ENCODE peak calls at places on chromosomes 4 and X, in seven cellular contexts. D is lung, A is astrocyte, E is stomach, K is foreskin fibroblast, T is lower lobe of right lung, S is Panc1. V is an unnamed sample.

GRCh38 chr4:3041192-3042142 is 32.9 kb downstream of the HTT-AS start:
- DNase-seq in K (peak; percentile 81), D (peak; percentile 69), E (peak; percentile 35), A (peak; percentile 35), T (peak; percentile 79), S (no peak), V (peak; percentile 81)

GRCh38 chr4:94214703-94215360 is 7.2 kb downstream of the SMARCAD1 start:
- DNase-seq in T (no peak), K (no peak), E (no peak), A (no peak), D (no peak), S (no peak), V (no peak)

GRCh38 chr4:41361831-41362646 is 105.3 kb downstream of the UCHL1 start:
- DNase-seq in A (no peak), T (no peak), S (no peak), D (no peak), K (no peak), E (no peak), V (no peak)

GRCh38 chr4:177401658-177402273 is 40.5 kb downstream of the AGA start:
- DNase-seq in E (no peak), T (no peak), K (no peak), S (no peak), A (no peak), D (no peak), V (no peak)

GRCh38 chrX:15939737-15940136 is 85.1 kb upstream of the AP1S2 start:
- DNase-seq in E (no peak), S (no peak), T (no peak), K (no peak), A (no peak), D (no peak), V (peak; percentile 51)

GRCh38 chr4:168505996-168506395 is 9.1 kb downstream of the PALLD start:
- DNase-seq in T (no peak), K (no peak), D (no peak), A (no peak), S (no peak), E (no peak), V (no peak)

GRCh38 chr4:74631338-74631737 is 163.0 kb downstream of the BTC start:
- DNase-seq in E (no peak), K (peak; percentile 65), A (no peak), S (no peak), D (no peak), T (no peak), V (no peak)

GRCh38 chrX:27619975-27620374 is 29.8 kb downstream of the DCAF8L2 start:
- DNase-seq in S (no peak), A (no peak), D (no peak), E (no peak), K (no peak), T (no peak), V (peak; percentile 0)

GRCh38 chrX:54640103-54640428 is 110.0 kb downstream of the GNL3L start:
- DNase-seq in A (no peak), D (no peak), T (no peak), K (no peak), E (no peak), S (no peak), V (no peak)
- H3K4me3 ChIP-seq in A (peak overlapping the region; percentile 69), D (no peak overlapping the region), T (peak overlapping the region; percentile 47), K (peak overlapping the region; percentile 35), E (peak overlapping the region; percentile 41), S (peak overlapping the region; percentile 50), V (peak overlapping the region; percentile 69)

GRCh38 chr4:147772056-147772455 is 40.2 kb downstream of the ARHGAP10 start:
- DNase-seq in A (no peak), T (no peak), S (no peak), K (no peak), E (peak; percentile 58), D (no peak), V (no peak)
- TF ChIP-seq CTCF in A (no peak), T (no peak), S (no peak), K (no peak), E (no peak), D (no peak), V (no peak)

GRCh38 chr4:62366944-62367343 is 1166.8 kb downstream of the ADGRL3 start:
- DNase-seq in D (no peak), K (no peak), S (no peak), T (no peak), E (no peak), A (no peak), V (no peak)
- H3K4me3 ChIP-seq in D (no peak overlapping the region), K (no peak overlapping the region), S (no peak overlapping the region), T (no peak overlapping the region), E (no peak overlapping the region), A (no peak overlapping the region), V (no peak overlapping the region)

GRCh38 chr4:119307606-119308005 is 14.3 kb downstream of the FABP2 start:
- DNase-seq in S (no peak), D (no peak), A (no peak), T (no peak), K (no peak), E (no peak), V (no peak)
- TF ChIP-seq CTCF in S (no peak), D (no peak), A (no peak), T (no peak), K (no peak), E (no peak), V (no peak)

GRCh38 chr4:5705672-5706310 is 2.6 kb downstream of the EVC2 start:
- DNase-seq in E (no peak), K (no peak), D (no peak), S (no peak), A (no peak), T (no peak), V (peak; percentile 13)

GRCh38 chr4:5708829-5709680 is 696 bp upstream of the EVC2 start:
- DNase-seq in T (no peak), E (no peak), S (no peak), A (no peak), K (no peak), D (no peak), V (no peak)

GRCh38 chr4:5707366-5708133 is 809 bp downstream of the EVC2 start:
- DNase-seq in D (no peak), K (no peak), E (no peak), A (no peak), T (no peak), S (no peak), V (no peak)

GRCh38 chr4:5708171-5708828 is at the start of gene EVC2:
- DNase-seq in S (no peak), A (peak; percentile 39), T (peak; percentile 76), D (peak; percentile 67), K (peak; percentile 85), E (peak; percentile 60), V (no peak)

GRCh38 chr4:5706486-5707290 is 1.7 kb downstream of the EVC2 start:
- DNase-seq in D (no peak), E (no peak), T (no peak), K (no peak), S (no peak), A (no peak), V (no peak)
- H3K4me3 ChIP-seq in D (no peak overlapping the region), E (no peak overlapping the region), T (no peak overlapping the region), K (peak overlapping the region; percentile 77), S (no peak overlapping the region), A (no peak overlapping the region), V (no peak overlapping the region)

GRCh38 chr4:18075823-18076433 is 54.4 kb upstream of the LCORL start:
- DNase-seq in T (no peak), S (no peak), D (no peak), E (peak; percentile 28), A (no peak), K (peak; percentile 7), V (peak; percentile 67)
- TF ChIP-seq CTCF in T (peak; percentile 41), S (peak; percentile 43), D (no peak), E (no peak), A (no peak), K (no peak), V (peak; percentile 33)

GRCh38 chr4:37893164-37893563 is 2.3 kb downstream of the TBC1D1 start:
- DNase-seq in D (no peak), K (no peak), S (no peak), E (no peak), T (no peak), A (no peak), V (no peak)

GRCh38 chr4:37890501-37891220 is at the start of gene TBC1D1:
- DNase-seq in K (peak; percentile 44), S (no peak), A (no peak), T (peak; percentile 86), E (peak; percentile 75), D (peak; percentile 64), V (peak; percentile 69)

GRCh38 chr4:37891221-37892159 is 606 bp downstream of the TBC1D1 start:
- DNase-seq in S (no peak), D (no peak), K (peak; percentile 37), T (peak; percentile 57), A (no peak), E (peak; percentile 33), V (peak; percentile 93)

GRCh38 chr4:37895271-37895670 is 4.4 kb downstream of the TBC1D1 start:
- DNase-seq in T (no peak), S (no peak), E (no peak), K (no peak), D (no peak), A (no peak), V (no peak)

GRCh38 chr4:37892641-37893040 is 1.8 kb downstream of the TBC1D1 start:
- DNase-seq in K (no peak), S (no peak), D (no peak), A (no peak), T (peak; percentile 54), E (no peak), V (peak; percentile 75)
- H3K4me3 ChIP-seq in K (no peak overlapping the region), S (no peak overlapping the region), D (no peak overlapping the region), A (no peak overlapping the region), T (peak overlapping the region; percentile 87), E (peak overlapping the region; percentile 94), V (peak overlapping the region; percentile 75)

GRCh38 chr4:44421330-44421729 is 27.3 kb downstream of the KCTD8 start:
- DNase-seq in T (no peak), K (no peak), S (no peak), D (no peak), A (no peak), E (no peak), V (no peak)

GRCh38 chr4:44422912-44423311 is 25.7 kb downstream of the KCTD8 start:
- DNase-seq in S (no peak), A (no peak), K (no peak), D (no peak), E (no peak), T (no peak), V (no peak)

GRCh38 chr4:44425614-44426208 is 22.9 kb downstream of the KCTD8 start:
- DNase-seq in E (no peak), T (no peak), A (no peak), K (no peak), D (no peak), S (no peak), V (no peak)
- TF ChIP-seq CTCF in E (no peak), T (no peak), A (peak; percentile 71), K (no peak), D (no peak), S (peak; percentile 55), V (no peak)

GRCh38 chr4:106318511-106318910 is 2.2 kb downstream of the AIMP1 start:
- DNase-seq in S (no peak), T (no peak), A (no peak), K (no peak), E (no peak), D (no peak), V (no peak)
- H3K4me3 ChIP-seq in S (no peak overlapping the region), T (no peak overlapping the region), A (no peak overlapping the region), K (no peak overlapping the region), E (no peak overlapping the region), D (no peak overlapping the region), V (no peak overlapping the region)

GRCh38 chr4:101158507-101158906 is 188.8 kb downstream of the PPP3CA start:
- DNase-seq in D (no peak), T (no peak), A (no peak), K (no peak), S (no peak), E (no peak), V (no peak)
- TF ChIP-seq CTCF in D (no peak), T (no peak), A (no peak), K (no peak), S (no peak), E (no peak), V (no peak)

V was measured in GM12865.